ENCODE peak calls at places on chromosomes 3 and 15, in seven cellular contexts. One of them, this sample, is unnamed.

GRCh38 chr15:80556694-80557367 is 138.3 kb upstream of the ABHD17C start:
- DNase-seq in psoas muscle: no peak
- DNase-seq in stomach: no peak
- DNase-seq in AG10803: peak; percentile 57
- DNase-seq in fibroblast of pulmonary artery: no peak
- DNase-seq in testis: no peak
- DNase-seq in NB4: no peak
- DNase-seq in this sample: peak; percentile 88

GRCh38 chr3:62755285-62755684 is 119.9 kb downstream of the CADPS start:
- DNase-seq in psoas muscle: no peak
- DNase-seq in stomach: no peak
- DNase-seq in AG10803: no peak
- DNase-seq in fibroblast of pulmonary artery: no peak
- DNase-seq in testis: no peak
- DNase-seq in NB4: no peak
- DNase-seq in this sample: no peak

GRCh38 chr15:88627463-88627862 is 6.3 kb downstream of the AEN start:
- DNase-seq in psoas muscle: no peak
- DNase-seq in stomach: no peak
- DNase-seq in AG10803: no peak
- DNase-seq in fibroblast of pulmonary artery: no peak
- DNase-seq in testis: no peak
- DNase-seq in NB4: no peak
- DNase-seq in this sample: no peak

GRCh38 chr15:25022233-25022632 is 67.4 kb downstream of the SNRPN start:
- DNase-seq in psoas muscle: no peak
- DNase-seq in stomach: no peak
- DNase-seq in AG10803: peak; percentile 1
- DNase-seq in fibroblast of pulmonary artery: peak; percentile 59
- DNase-seq in testis: no peak
- DNase-seq in NB4: no peak
- DNase-seq in this sample: peak; percentile 31

GRCh38 chr3:23051240-23052140 is 151.6 kb upstream of the UBE2E2 start:
- DNase-seq in psoas muscle: no peak
- DNase-seq in stomach: no peak
- DNase-seq in AG10803: no peak
- DNase-seq in fibroblast of pulmonary artery: no peak
- DNase-seq in testis: no peak
- DNase-seq in NB4: no peak
- DNase-seq in this sample: no peak

GRCh38 chr15:71532994-71533393 is 277.4 kb upstream of the NR2E3 start:
- DNase-seq in psoas muscle: no peak
- DNase-seq in stomach: no peak
- DNase-seq in AG10803: peak; percentile 6
- DNase-seq in fibroblast of pulmonary artery: peak; percentile 47
- DNase-seq in testis: no peak
- DNase-seq in NB4: peak; percentile 42
- DNase-seq in this sample: peak; percentile 59

GRCh38 chr3:125163739-125164601 is 48.6 kb downstream of the SLC12A8 start:
- DNase-seq in psoas muscle: no peak
- DNase-seq in stomach: peak; percentile 71
- DNase-seq in AG10803: no peak
- DNase-seq in fibroblast of pulmonary artery: no peak
- DNase-seq in testis: peak; percentile 54
- DNase-seq in NB4: peak; percentile 51
- DNase-seq in this sample: peak; percentile 39

GRCh38 chr3:197124713-197125112 is 95.1 kb upstream of the MELTF start:
- DNase-seq in psoas muscle: no peak
- DNase-seq in stomach: no peak
- DNase-seq in AG10803: no peak
- DNase-seq in fibroblast of pulmonary artery: peak; percentile 42
- DNase-seq in testis: no peak
- DNase-seq in NB4: no peak
- DNase-seq in this sample: no peak

GRCh38 chr3:48433472-48434118 is 3.7 kb upstream of the PLXNB1 start:
- DNase-seq in psoas muscle: no peak
- DNase-seq in stomach: peak; percentile 32
- DNase-seq in AG10803: peak; percentile 76
- DNase-seq in fibroblast of pulmonary artery: peak; percentile 43
- DNase-seq in testis: peak; percentile 66
- DNase-seq in NB4: no peak
- DNase-seq in this sample: peak; percentile 72

GRCh38 chr3:172272699-172273098 is 175.6 kb downstream of the GHSR start:
- DNase-seq in psoas muscle: no peak
- DNase-seq in stomach: no peak
- DNase-seq in AG10803: peak; percentile 91
- DNase-seq in fibroblast of pulmonary artery: peak; percentile 64
- DNase-seq in testis: no peak
- DNase-seq in NB4: no peak
- DNase-seq in this sample: peak; percentile 74

GRCh38 chr3:189270248-189270832 is 98.6 kb downstream of the TPRG1 start:
- DNase-seq in psoas muscle: peak; percentile 32
- DNase-seq in stomach: peak; percentile 71
- DNase-seq in AG10803: peak; percentile 89
- DNase-seq in fibroblast of pulmonary artery: peak; percentile 78
- DNase-seq in testis: peak; percentile 66
- DNase-seq in NB4: peak; percentile 66
- DNase-seq in this sample: peak; percentile 76

GRCh38 chr15:75661041-75661778 is 13.5 kb downstream of the SNX33 start:
- DNase-seq in psoas muscle: peak; percentile 88
- DNase-seq in stomach: peak; percentile 87
- DNase-seq in AG10803: peak; percentile 96
- DNase-seq in fibroblast of pulmonary artery: peak; percentile 93
- DNase-seq in testis: peak; percentile 80
- DNase-seq in NB4: peak; percentile 35
- DNase-seq in this sample: peak; percentile 90

GRCh38 chr15:39321977-39322376 is 258.9 kb upstream of the THBS1 start:
- DNase-seq in psoas muscle: no peak
- DNase-seq in stomach: no peak
- DNase-seq in AG10803: peak; percentile 68
- DNase-seq in fibroblast of pulmonary artery: peak; percentile 48
- DNase-seq in testis: no peak
- DNase-seq in NB4: no peak
- DNase-seq in this sample: no peak

GRCh38 chr15:75502360-75502759 is 50.9 kb upstream of the SIN3A start:
- DNase-seq in psoas muscle: no peak
- DNase-seq in stomach: no peak
- DNase-seq in AG10803: no peak
- DNase-seq in fibroblast of pulmonary artery: no peak
- DNase-seq in testis: no peak
- DNase-seq in NB4: no peak
- DNase-seq in this sample: no peak

GRCh38 chr3:194577985-194578905 is 55.0 kb downstream of the TMEM44 start:
- DNase-seq in psoas muscle: peak; percentile 60
- DNase-seq in stomach: no peak
- DNase-seq in AG10803: peak; percentile 81
- DNase-seq in fibroblast of pulmonary artery: peak; percentile 93
- DNase-seq in testis: no peak
- DNase-seq in NB4: peak; percentile 87
- DNase-seq in this sample: peak; percentile 96

GRCh38 chr3:187020376-187020775 is 90.0 kb downstream of the ST6GAL1 start:
- DNase-seq in psoas muscle: no peak
- DNase-seq in stomach: no peak
- DNase-seq in AG10803: no peak
- DNase-seq in fibroblast of pulmonary artery: no peak
- DNase-seq in testis: no peak
- DNase-seq in NB4: no peak
- DNase-seq in this sample: no peak

GRCh38 chr15:90001683-90002427 is 731 bp downstream of the ZNF710 start:
- DNase-seq in psoas muscle: peak; percentile 76
- DNase-seq in stomach: peak; percentile 55
- DNase-seq in AG10803: peak; percentile 56
- DNase-seq in fibroblast of pulmonary artery: peak; percentile 59
- DNase-seq in testis: peak; percentile 52
- DNase-seq in NB4: peak; percentile 84
- DNase-seq in this sample: peak; percentile 55

GRCh38 chr15:33742286-33742685 is 226.0 kb upstream of the CHRM5 start:
- DNase-seq in psoas muscle: no peak
- DNase-seq in stomach: no peak
- DNase-seq in AG10803: peak; percentile 44
- DNase-seq in fibroblast of pulmonary artery: no peak
- DNase-seq in testis: no peak
- DNase-seq in NB4: no peak
- DNase-seq in this sample: no peak

GRCh38 chr3:13195374-13195773 is 122.1 kb upstream of the IQSEC1 start:
- DNase-seq in psoas muscle: no peak
- DNase-seq in stomach: no peak
- DNase-seq in AG10803: no peak
- DNase-seq in fibroblast of pulmonary artery: no peak
- DNase-seq in testis: no peak
- DNase-seq in NB4: no peak
- DNase-seq in this sample: no peak

GRCh38 chr3:27632431-27633223 is 89.5 kb downstream of the EOMES start:
- DNase-seq in psoas muscle: peak; percentile 48
- DNase-seq in stomach: peak; percentile 53
- DNase-seq in AG10803: peak; percentile 59
- DNase-seq in fibroblast of pulmonary artery: peak; percentile 62
- DNase-seq in testis: peak; percentile 67
- DNase-seq in NB4: peak; percentile 78
- DNase-seq in this sample: peak; percentile 61

GRCh38 chr15:56675930-56676329 is 57.4 kb downstream of the ZNF280D start:
- DNase-seq in psoas muscle: no peak
- DNase-seq in stomach: no peak
- DNase-seq in AG10803: no peak
- DNase-seq in fibroblast of pulmonary artery: no peak
- DNase-seq in testis: no peak
- DNase-seq in NB4: no peak
- DNase-seq in this sample: no peak

GRCh38 chr3:99878005-99878404 is 60.3 kb downstream of the CMSS1 start:
- DNase-seq in psoas muscle: no peak
- DNase-seq in stomach: no peak
- DNase-seq in AG10803: peak; percentile 79
- DNase-seq in fibroblast of pulmonary artery: peak; percentile 78
- DNase-seq in testis: no peak
- DNase-seq in NB4: peak; percentile 40
- DNase-seq in this sample: peak; percentile 94

GRCh38 chr3:10286596-10287295 is 6.0 kb downstream of the GHRL start:
- DNase-seq in psoas muscle: no peak
- DNase-seq in stomach: no peak
- DNase-seq in AG10803: peak; percentile 11
- DNase-seq in fibroblast of pulmonary artery: peak; percentile 83
- DNase-seq in testis: peak; percentile 62
- DNase-seq in NB4: no peak
- DNase-seq in this sample: peak; percentile 88

GRCh38 chr3:147872568-147872967 is 463.4 kb downstream of the ZIC1 start:
- DNase-seq in psoas muscle: no peak
- DNase-seq in stomach: no peak
- DNase-seq in AG10803: no peak
- DNase-seq in fibroblast of pulmonary artery: no peak
- DNase-seq in testis: no peak
- DNase-seq in NB4: no peak
- DNase-seq in this sample: no peak
- H3K4me3 ChIP-seq in psoas muscle: no peak overlapping the region
- H3K4me3 ChIP-seq in stomach: no peak overlapping the region
- H3K4me3 ChIP-seq in AG10803: no peak overlapping the region
- H3K4me3 ChIP-seq in fibroblast of pulmonary artery: no peak overlapping the region
- H3K4me3 ChIP-seq in testis: no peak overlapping the region
- H3K4me3 ChIP-seq in NB4: no peak overlapping the region
- H3K4me3 ChIP-seq in this sample: no peak overlapping the region

GRCh38 chr3:123802007-123802630 is 82.0 kb downstream of the MYLK start:
- DNase-seq in psoas muscle: no peak
- DNase-seq in stomach: no peak
- DNase-seq in AG10803: no peak
- DNase-seq in fibroblast of pulmonary artery: no peak
- DNase-seq in testis: no peak
- DNase-seq in NB4: no peak
- DNase-seq in this sample: no peak

GRCh38 chr3:123801474-123801873 is 82.7 kb downstream of the MYLK start:
- DNase-seq in psoas muscle: no peak
- DNase-seq in stomach: no peak
- DNase-seq in AG10803: no peak
- DNase-seq in fibroblast of pulmonary artery: no peak
- DNase-seq in testis: no peak
- DNase-seq in NB4: no peak
- DNase-seq in this sample: no peak

GRCh38 chr3:123798540-123798939 is 85.6 kb downstream of the MYLK start:
- DNase-seq in psoas muscle: no peak
- DNase-seq in stomach: no peak
- DNase-seq in AG10803: no peak
- DNase-seq in fibroblast of pulmonary artery: no peak
- DNase-seq in testis: no peak
- DNase-seq in NB4: no peak
- DNase-seq in this sample: no peak

GRCh38 chr3:123800352-123800682 is 83.8 kb downstream of the MYLK start:
- DNase-seq in psoas muscle: no peak
- DNase-seq in stomach: no peak
- DNase-seq in AG10803: peak; percentile 61
- DNase-seq in fibroblast of pulmonary artery: no peak
- DNase-seq in testis: no peak
- DNase-seq in NB4: no peak
- DNase-seq in this sample: peak; percentile 49

DNA sequence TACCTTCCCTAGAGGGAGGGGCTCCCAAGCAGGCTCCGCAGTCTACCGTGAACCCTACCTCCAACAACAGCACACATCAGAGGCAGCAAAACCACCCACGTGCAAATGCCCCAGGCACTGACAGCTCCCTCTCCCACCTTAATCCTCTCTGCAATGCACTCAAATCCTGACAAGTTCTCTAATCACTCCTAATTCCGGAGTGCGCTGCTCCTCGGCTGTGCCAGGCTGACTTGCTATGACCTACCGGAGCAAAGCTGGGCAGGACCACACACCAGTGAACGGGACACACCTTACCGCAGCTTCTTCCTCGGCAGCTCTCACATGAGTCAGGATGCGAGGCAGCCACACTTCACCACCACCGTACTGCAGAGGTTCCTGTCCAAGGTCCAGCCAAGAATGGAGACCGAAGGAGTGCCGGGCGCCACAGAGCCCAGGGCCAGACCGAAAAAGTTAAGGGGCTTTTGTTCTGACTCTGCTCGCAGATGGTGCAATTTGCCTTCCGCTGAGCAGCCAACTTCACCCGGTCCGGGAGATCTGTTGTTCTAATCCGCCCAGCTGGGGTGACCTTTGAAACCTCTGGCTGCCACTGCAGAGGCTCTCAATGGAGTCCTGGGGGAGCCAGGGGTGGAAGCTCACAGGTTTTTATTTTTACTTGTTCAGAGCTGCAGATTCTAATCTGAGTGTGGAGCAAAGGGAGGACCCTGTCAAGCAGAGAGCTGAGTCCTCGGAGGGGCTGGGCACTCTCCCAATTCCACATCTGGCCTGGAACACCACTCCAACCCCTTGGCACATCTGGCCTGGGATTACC is 84.4 kb downstream of the MYLK start:
- DNase-seq in psoas muscle: peak; percentile 27
- DNase-seq in stomach: no peak
- DNase-seq in AG10803: peak; percentile 68
- DNase-seq in fibroblast of pulmonary artery: no peak
- DNase-seq in testis: no peak
- DNase-seq in NB4: no peak
- DNase-seq in this sample: peak; percentile 62
- TF ChIP-seq CTCF in psoas muscle: no peak
- TF ChIP-seq CTCF in stomach: no peak
- TF ChIP-seq CTCF in AG10803: no peak
- TF ChIP-seq CTCF in fibroblast of pulmonary artery: no peak
- TF ChIP-seq CTCF in testis: no peak
- TF ChIP-seq CTCF in NB4: no peak
- TF ChIP-seq CTCF in this sample: no peak

GRCh38 chr3:138434875-138435772 is 708 bp downstream of the ESYT3 start:
- DNase-seq in psoas muscle: no peak
- DNase-seq in stomach: no peak
- DNase-seq in AG10803: no peak
- DNase-seq in fibroblast of pulmonary artery: peak; percentile 14
- DNase-seq in testis: no peak
- DNase-seq in NB4: peak; percentile 38
- DNase-seq in this sample: no peak
- H3K4me3 ChIP-seq in psoas muscle: peak overlapping the region; percentile 67
- H3K4me3 ChIP-seq in stomach: peak overlapping the region; percentile 58
- H3K4me3 ChIP-seq in AG10803: peak overlapping the region; percentile 61
- H3K4me3 ChIP-seq in fibroblast of pulmonary artery: peak overlapping the region; percentile 46
- H3K4me3 ChIP-seq in testis: peak overlapping the region; percentile 29
- H3K4me3 ChIP-seq in NB4: peak overlapping the region; percentile 17
- H3K4me3 ChIP-seq in this sample: peak overlapping the region; percentile 34

GRCh38 chr3:159025733-159026132 is 223.9 kb downstream of the MFSD1 start:
- DNase-seq in psoas muscle: no peak
- DNase-seq in stomach: no peak
- DNase-seq in AG10803: no peak
- DNase-seq in fibroblast of pulmonary artery: no peak
- DNase-seq in testis: no peak
- DNase-seq in NB4: no peak
- DNase-seq in this sample: peak; percentile 2
- TF ChIP-seq CTCF in psoas muscle: no peak
- TF ChIP-seq CTCF in stomach: no peak
- TF ChIP-seq CTCF in AG10803: no peak
- TF ChIP-seq CTCF in fibroblast of pulmonary artery: no peak
- TF ChIP-seq CTCF in testis: no peak
- TF ChIP-seq CTCF in NB4: no peak
- TF ChIP-seq CTCF in this sample: no peak